ENCODE peak calls at places on chromosomes 6 and 20, in seven cellular contexts. D, Y, Q, A, Z, T and K are unnamed samples.

GRCh38 chr6:7106752-7107577 is 796 bp upstream of the RREB1 start:
- DNase-seq in Z (no peak), Y (no peak), Q (peak), D (no peak), A (no peak), T (peak), K (no peak)

GRCh38 chr20:10171864-10172751 is 46.5 kb upstream of the SNAP25 start:
- DNase-seq in Z (peak), Y (peak), Q (no peak), A (peak), D (peak), T (peak), K (peak)

GRCh38 chr6:29414588-29414987 is at the start of gene OR12D1:
- DNase-seq in T (no peak), Q (no peak), Z (no peak), D (no peak), A (peak), Y (no peak), K (no peak)

GRCh38 chr6:132648356-132648755 is 10.6 kb downstream of the TAAR1 start:
- DNase-seq in T (peak), D (peak), Q (no peak), Y (no peak), Z (peak), A (peak), K (peak)

GRCh38 chr20:41135187-41135887 is 2.0 kb upstream of the PLCG1 start:
- DNase-seq in Z (no peak), Q (peak), Y (no peak), T (peak), A (peak), D (no peak), K (no peak)

GRCh38 chr20:15555913-15556312 is 1017.3 kb downstream of the KIF16B start:
- DNase-seq in Y (no peak), Z (no peak), T (no peak), D (no peak), A (no peak), Q (no peak), K (no peak)

GRCh38 chr20:38034961-38035360 is 1.4 kb downstream of the RPRD1B start:
- DNase-seq in A (peak), Z (no peak), D (peak), Y (no peak), Q (no peak), T (no peak), K (no peak)

GRCh38 chr20:7722564-7722963 is 217.7 kb downstream of the HAO1 start:
- DNase-seq in Z (peak), D (no peak), T (no peak), A (no peak), Y (no peak), Q (no peak), K (peak)